ENCODE peak calls at places on chromosomes 3 and 15, in nine cellular contexts. O is endothelial cell, T is astrocyte of the cerebellum, Z is glutamatergic neuron, W is mesothelial cell of epicardium, P is A549, V is nephron progenitor cell, Q is mucosa of descending colon, L is GM20000. H is an unnamed sample.

GRCh38 chr3:4174760-4175159 is 128.4 kb upstream of the SETMAR start:
- DNase-seq in O (no peak), T (no peak), Z (no peak), W (no peak), P (no peak), V (no peak), Q (peak), L (no peak), H (no peak)

GRCh38 chr15:62244762-62245161 is 79.7 kb upstream of the C2CD4B start:
- DNase-seq in O (no peak), T (no peak), Z (no peak), W (no peak), P (no peak), V (no peak), Q (no peak), L (no peak), H (no peak)

GRCh38 chr15:52095597-52096262 is 16.8 kb downstream of the BCL2L10 start:
- DNase-seq in O (no peak), T (peak), Z (no peak), W (no peak), P (peak), V (no peak), Q (no peak), L (no peak), H (no peak)

GRCh38 chr3:13199006-13199776 is 126.0 kb upstream of the IQSEC1 start:
- DNase-seq in O (no peak), T (no peak), Z (no peak), W (no peak), P (no peak), V (no peak), Q (no peak), L (no peak), H (no peak)

GRCh38 chr15:27482344-27482743 is 511.4 kb downstream of the GABRG3 start:
- DNase-seq in O (no peak), T (no peak), Z (no peak), W (no peak), P (no peak), V (no peak), Q (no peak), L (no peak), H (no peak)

GRCh38 chr3:191330309-191330712 is at the start of gene UTS2B:
- DNase-seq in O (no peak), T (no peak), Z (no peak), W (no peak), P (peak), V (no peak), Q (no peak), L (no peak), H (no peak)

GRCh38 chr15:45265506-45265905 is 13.5 kb downstream of the SLC28A2 start:
- DNase-seq in O (no peak), T (no peak), Z (no peak), W (no peak), P (no peak), V (no peak), Q (no peak), L (no peak), H (no peak)

GRCh38 chr3:123667784-123668183 is 82.9 kb upstream of the HACD2 start:
- DNase-seq in O (no peak), T (no peak), Z (no peak), W (no peak), P (no peak), V (no peak), Q (no peak), L (no peak), H (no peak)

GRCh38 chr3:30289324-30289723 is 317.1 kb upstream of the TGFBR2 start:
- DNase-seq in O (no peak), T (no peak), Z (no peak), W (no peak), P (peak), V (no peak), Q (peak), L (no peak), H (no peak)

GRCh38 chr3:69299344-69299743 is 86.5 kb downstream of the FRMD4B start:
- DNase-seq in O (no peak), T (no peak), Z (no peak), W (no peak), P (peak), V (no peak), Q (no peak), L (no peak), H (no peak)
- TF ChIP-seq CTCF in O (no peak), T (peak), Z (no peak), W (peak), P (no peak), V (no peak), Q (no peak), L (no peak), H (peak)

DNA sequence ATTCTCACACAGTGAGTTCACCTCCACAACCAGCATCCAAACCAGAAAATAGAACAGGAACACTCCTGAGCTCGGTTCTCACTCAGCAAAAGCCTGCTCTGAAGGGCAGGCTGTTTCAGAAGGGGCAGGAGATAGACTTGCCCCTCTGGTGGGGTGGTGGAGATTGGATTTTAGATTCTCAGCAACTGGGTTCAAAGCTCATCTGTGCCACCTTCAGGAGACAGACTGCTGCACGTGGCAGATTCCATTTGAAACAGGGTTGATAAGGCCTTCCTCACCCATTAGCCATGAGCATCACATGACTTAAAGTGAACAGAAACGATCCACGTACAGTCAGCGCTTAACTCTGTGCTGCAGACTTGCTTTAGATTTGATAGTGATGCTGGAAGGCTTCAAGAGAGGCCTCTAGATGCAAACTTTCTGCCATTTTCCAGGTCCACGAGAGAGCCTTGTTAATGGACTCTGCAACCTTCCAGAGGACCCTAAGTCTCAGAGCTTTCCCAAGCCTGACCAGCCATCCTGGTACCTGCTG is 35.0 kb upstream of the MGLL start:
- DNase-seq in O (no peak), T (no peak), Z (no peak), W (no peak), P (peak), V (no peak), Q (peak), L (peak), H (no peak)
- TF ChIP-seq CTCF in O (no peak), T (peak), Z (no peak), W (no peak), P (no peak), V (no peak), Q (no peak), L (no peak), H (no peak)

GRCh38 chr3:156126467-156126866 is 6.1 kb downstream of the KCNAB1 start:
- DNase-seq in O (no peak), T (no peak), Z (no peak), W (no peak), P (no peak), V (no peak), Q (no peak), L (no peak), H (no peak)
- TF ChIP-seq CTCF in O (no peak), T (no peak), Z (no peak), W (no peak), P (no peak), V (no peak), Q (no peak), L (no peak), H (no peak)

DNA sequence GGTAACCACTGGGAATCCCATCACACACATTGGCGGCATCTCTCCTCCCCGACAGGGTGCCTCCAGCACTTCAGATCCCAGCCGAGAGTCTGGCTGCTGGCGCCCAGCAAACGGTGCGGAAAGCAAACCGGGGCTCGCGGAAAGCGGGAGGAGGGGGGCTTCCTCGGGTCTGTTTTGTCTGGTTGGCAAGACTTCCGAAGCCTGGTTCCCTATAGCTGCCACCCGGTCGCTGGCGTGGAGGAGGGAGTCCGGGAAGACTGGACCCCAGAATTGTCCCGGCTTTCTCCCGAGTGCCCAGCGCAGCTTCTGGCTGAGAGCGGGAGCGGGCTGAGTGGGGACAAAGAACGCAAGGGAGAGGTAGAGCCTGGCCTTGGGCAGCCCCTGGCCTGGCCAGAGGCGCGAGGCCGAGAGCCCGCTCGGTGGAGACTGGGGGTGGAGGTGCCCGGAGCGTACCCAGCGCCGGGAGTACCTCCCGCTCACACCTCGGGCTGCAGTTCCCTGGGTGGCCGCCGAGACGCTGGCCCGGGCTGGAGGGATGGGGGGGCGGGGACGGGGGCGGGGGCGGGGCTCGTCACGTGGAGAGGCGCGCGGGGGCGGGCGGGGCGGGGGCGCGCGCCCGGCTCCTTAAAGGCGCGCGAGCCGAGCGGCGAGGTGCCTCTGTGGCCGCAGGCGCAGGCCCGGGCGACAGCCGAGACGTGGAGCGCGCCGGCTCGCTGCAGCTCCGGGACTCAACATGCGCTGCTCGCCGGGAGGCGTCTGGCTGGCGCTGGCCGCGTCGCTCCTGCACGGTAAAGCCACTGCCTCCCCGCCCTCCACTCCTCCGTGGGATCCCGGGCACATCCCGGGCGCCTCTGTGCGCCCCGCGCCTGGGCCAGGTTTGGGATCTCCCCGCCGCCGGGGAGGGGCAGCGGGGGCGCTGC is at the start of gene CHRNA7:
- DNase-seq in O (peak), T (peak), Z (peak), W (peak), P (peak), V (peak), Q (peak), L (peak), H (peak)
- TF ChIP-seq CTCF in O (peak), T (no peak), Z (peak), W (peak), P (no peak), V (no peak), Q (peak), L (no peak), H (peak)

DNA sequence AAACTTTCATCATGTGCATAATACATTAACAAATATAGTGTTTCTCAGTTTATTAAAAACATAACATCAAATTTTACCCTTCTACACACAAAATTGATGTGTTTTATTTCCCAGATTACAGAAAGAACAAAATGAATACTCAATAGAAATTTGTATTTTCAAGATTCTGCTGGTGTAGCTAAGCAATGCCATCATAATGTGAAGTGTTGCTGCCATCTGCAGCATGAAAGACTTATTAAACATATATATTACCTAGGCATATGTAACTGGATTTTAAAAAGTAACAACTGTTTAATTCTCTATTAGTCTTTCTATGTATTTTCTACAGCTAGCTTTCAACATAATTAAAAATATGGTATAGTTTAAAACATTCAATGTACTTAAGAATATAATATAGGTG is 27.5 kb downstream of the PLSCR5 start:
- DNase-seq in O (no peak), T (peak), Z (no peak), W (no peak), P (peak), V (no peak), Q (peak), L (peak), H (no peak)
- TF ChIP-seq CTCF in O (no peak), T (peak), Z (peak), W (peak), P (peak), V (peak), Q (no peak), L (peak), H (peak)

DNA sequence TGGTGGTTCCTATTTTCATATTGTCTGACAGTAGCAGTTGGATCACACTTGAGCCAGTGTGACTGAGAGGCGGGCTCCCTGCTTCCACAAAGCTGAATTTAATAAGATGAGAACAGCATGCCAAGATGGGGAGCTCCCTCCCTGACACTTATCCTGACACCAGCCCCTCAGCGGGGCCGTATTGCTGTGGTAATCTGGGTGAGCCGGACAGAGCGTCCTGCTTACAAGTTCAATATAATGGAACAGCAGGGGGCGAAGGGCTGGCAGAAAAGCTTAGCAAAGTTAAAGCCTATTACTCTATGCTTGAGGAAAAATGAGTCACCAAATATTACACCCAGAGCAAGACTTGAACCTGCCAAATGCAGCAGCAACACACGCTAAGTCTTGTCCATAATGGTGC is 163.9 kb upstream of the CMC1 start:
- DNase-seq in O (peak), T (peak), Z (no peak), W (no peak), P (peak), V (peak), Q (no peak), L (no peak), H (no peak)
- TF ChIP-seq CTCF in O (no peak), T (no peak), Z (no peak), W (no peak), P (no peak), V (no peak), Q (no peak), L (no peak), H (no peak)

DNA sequence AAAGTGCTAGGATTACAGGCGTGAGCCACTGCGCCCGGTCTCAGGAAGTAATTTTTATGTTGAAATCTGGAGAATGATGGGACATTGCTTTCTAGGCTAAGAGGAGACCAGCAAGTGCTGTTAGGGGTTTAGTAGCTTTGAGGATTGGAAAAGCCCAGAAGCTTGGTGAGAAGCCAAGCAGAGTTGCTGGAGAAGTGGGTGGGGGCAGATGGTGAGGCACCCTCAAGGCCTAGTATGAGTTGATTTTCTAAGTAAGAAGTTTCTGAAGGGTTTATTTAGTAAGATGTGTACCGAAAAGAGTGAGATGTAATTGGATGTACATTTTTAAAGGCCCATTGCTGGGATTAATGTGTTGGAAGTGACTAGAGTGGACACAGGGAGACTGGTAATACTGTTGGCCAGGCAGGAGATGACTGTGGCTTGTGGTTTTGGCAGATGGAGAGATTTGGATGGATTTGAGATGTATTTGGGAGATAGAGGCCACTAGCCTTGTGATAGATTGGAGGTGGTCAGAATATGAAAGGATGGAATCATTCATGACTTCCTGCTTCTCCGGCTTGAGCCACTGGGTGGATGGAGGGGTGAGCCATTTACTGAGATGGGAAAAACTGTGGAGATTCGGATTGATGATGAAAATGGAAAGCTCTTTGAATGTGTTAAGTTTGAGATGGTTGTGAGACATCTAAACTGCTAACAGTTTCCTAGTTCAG is 2.3 kb downstream of the LRRC28 start:
- DNase-seq in O (no peak), T (peak), Z (no peak), W (no peak), P (no peak), V (no peak), Q (no peak), L (peak), H (no peak)
- TF ChIP-seq CTCF in O (no peak), T (peak), Z (no peak), W (no peak), P (no peak), V (no peak), Q (no peak), L (no peak), H (no peak)

GRCh38 chr3:45992133-45992729 is 3.4 kb downstream of the FYCO1 start:
- DNase-seq in O (no peak), T (no peak), Z (no peak), W (no peak), P (no peak), V (no peak), Q (no peak), L (no peak), H (no peak)

GRCh38 chr3:45993421-45994027 is 2.1 kb downstream of the FYCO1 start:
- DNase-seq in O (no peak), T (no peak), Z (no peak), W (no peak), P (no peak), V (no peak), Q (no peak), L (no peak), H (no peak)

GRCh38 chr3:45994661-45995369 is 809 bp downstream of the FYCO1 start:
- DNase-seq in O (no peak), T (no peak), Z (peak), W (no peak), P (no peak), V (no peak), Q (peak), L (peak), H (no peak)

GRCh38 chr3:45991341-45991740 is 4.3 kb downstream of the FYCO1 start:
- DNase-seq in O (no peak), T (no peak), Z (no peak), W (no peak), P (no peak), V (no peak), Q (no peak), L (no peak), H (no peak)

DNA sequence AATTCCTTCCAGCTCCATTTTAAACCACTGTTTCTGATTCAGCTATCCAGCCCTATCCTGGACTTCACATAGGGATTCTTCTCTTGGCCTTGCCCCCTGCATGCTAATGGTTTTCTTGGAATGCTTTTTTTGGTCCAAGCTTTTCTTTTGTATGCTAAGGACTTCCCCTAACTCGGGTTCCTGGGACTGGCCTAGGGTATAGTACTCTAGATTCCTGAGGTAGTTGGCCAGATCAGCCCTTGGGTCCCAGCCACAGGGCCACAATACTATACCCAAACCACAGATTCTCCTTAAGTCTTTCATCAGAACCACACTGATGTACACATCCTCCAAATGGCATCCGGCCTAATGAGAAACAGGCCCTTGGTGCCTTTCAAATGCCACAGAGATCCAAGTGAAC is 2.8 kb downstream of the FYCO1 start:
- DNase-seq in O (no peak), T (peak), Z (no peak), W (no peak), P (no peak), V (no peak), Q (no peak), L (no peak), H (no peak)
- TF ChIP-seq CTCF in O (no peak), T (no peak), Z (no peak), W (no peak), P (no peak), V (no peak), Q (no peak), L (no peak), H (no peak)

GRCh38 chr3:109155828-109156227 is 19.3 kb downstream of the C3orf85 start:
- DNase-seq in O (no peak), T (no peak), Z (no peak), W (no peak), P (peak), V (no peak), Q (peak), L (no peak), H (no peak)
- TF ChIP-seq CTCF in O (no peak), T (no peak), Z (no peak), W (no peak), P (no peak), V (no peak), Q (no peak), L (no peak), H (no peak)

H was measured in type B pancreatic cell.